ENCODE peak calls at places on chromosomes 7 and 10, in eight cellular contexts. One of them, this sample, is unnamed.

GRCh38 chr10:44465430-44466115 is 80.7 kb upstream of the CXCL12 start:
- DNase-seq in heart left ventricle: no peak
- DNase-seq in cardiac muscle cell: no peak
- DNase-seq in astrocyte: peak
- DNase-seq in fibroblast of mammary gland: no peak
- DNase-seq in AG09319: no peak
- DNase-seq in fibroblast of pulmonary artery: no peak
- DNase-seq in A549: no peak
- DNase-seq in this sample: no peak

GRCh38 chr7:12137283-12137682 is 73.8 kb upstream of the TMEM106B start:
- DNase-seq in AG09319: no peak
- DNase-seq in fibroblast of pulmonary artery: no peak
- DNase-seq in astrocyte: peak
- DNase-seq in heart left ventricle: no peak
- DNase-seq in cardiac muscle cell: no peak
- DNase-seq in fibroblast of mammary gland: no peak
- DNase-seq in A549: no peak
- DNase-seq in this sample: no peak

GRCh38 chr7:83130623-83131545 is 31.8 kb downstream of the PCLO start:
- DNase-seq in astrocyte: peak
- DNase-seq in heart left ventricle: no peak
- DNase-seq in cardiac muscle cell: no peak
- DNase-seq in A549: no peak
- DNase-seq in AG09319: no peak
- DNase-seq in fibroblast of pulmonary artery: no peak
- DNase-seq in fibroblast of mammary gland: no peak
- DNase-seq in this sample: no peak

GRCh38 chr10:129192344-129193128 is 274.5 kb upstream of the MGMT start:
- DNase-seq in heart left ventricle: no peak
- DNase-seq in AG09319: no peak
- DNase-seq in cardiac muscle cell: peak
- DNase-seq in fibroblast of mammary gland: peak
- DNase-seq in astrocyte: no peak
- DNase-seq in fibroblast of pulmonary artery: no peak
- DNase-seq in A549: no peak
- DNase-seq in this sample: no peak

GRCh38 chr10:59954296-59954695 is 47.9 kb upstream of the CCDC6 start:
- DNase-seq in fibroblast of pulmonary artery: peak
- DNase-seq in astrocyte: peak
- DNase-seq in heart left ventricle: no peak
- DNase-seq in fibroblast of mammary gland: peak
- DNase-seq in A549: no peak
- DNase-seq in cardiac muscle cell: peak
- DNase-seq in AG09319: no peak
- DNase-seq in this sample: no peak

GRCh38 chr7:3964980-3965606 is 664.0 kb downstream of the SDK1 start:
- DNase-seq in cardiac muscle cell: no peak
- DNase-seq in A549: no peak
- DNase-seq in fibroblast of mammary gland: no peak
- DNase-seq in fibroblast of pulmonary artery: no peak
- DNase-seq in AG09319: no peak
- DNase-seq in heart left ventricle: no peak
- DNase-seq in astrocyte: no peak
- DNase-seq in this sample: no peak

GRCh38 chr7:122626785-122627184 is 72.1 kb downstream of the RNF133 start:
- DNase-seq in AG09319: no peak
- DNase-seq in A549: no peak
- DNase-seq in cardiac muscle cell: no peak
- DNase-seq in fibroblast of mammary gland: no peak
- DNase-seq in heart left ventricle: no peak
- DNase-seq in astrocyte: no peak
- DNase-seq in fibroblast of pulmonary artery: no peak
- DNase-seq in this sample: no peak

GRCh38 chr7:99928994-99929729 is at the start of gene GJC3:
- DNase-seq in A549: peak
- DNase-seq in fibroblast of pulmonary artery: peak
- DNase-seq in cardiac muscle cell: peak
- DNase-seq in astrocyte: peak
- DNase-seq in heart left ventricle: peak
- DNase-seq in fibroblast of mammary gland: peak
- DNase-seq in AG09319: no peak
- DNase-seq in this sample: no peak

GRCh38 chr7:112204072-112204775 is 2.0 kb downstream of the DOCK4 start:
- DNase-seq in astrocyte: no peak
- DNase-seq in fibroblast of mammary gland: peak
- DNase-seq in AG09319: no peak
- DNase-seq in A549: peak
- DNase-seq in heart left ventricle: no peak
- DNase-seq in fibroblast of pulmonary artery: peak
- DNase-seq in cardiac muscle cell: peak
- DNase-seq in this sample: no peak

DNA sequence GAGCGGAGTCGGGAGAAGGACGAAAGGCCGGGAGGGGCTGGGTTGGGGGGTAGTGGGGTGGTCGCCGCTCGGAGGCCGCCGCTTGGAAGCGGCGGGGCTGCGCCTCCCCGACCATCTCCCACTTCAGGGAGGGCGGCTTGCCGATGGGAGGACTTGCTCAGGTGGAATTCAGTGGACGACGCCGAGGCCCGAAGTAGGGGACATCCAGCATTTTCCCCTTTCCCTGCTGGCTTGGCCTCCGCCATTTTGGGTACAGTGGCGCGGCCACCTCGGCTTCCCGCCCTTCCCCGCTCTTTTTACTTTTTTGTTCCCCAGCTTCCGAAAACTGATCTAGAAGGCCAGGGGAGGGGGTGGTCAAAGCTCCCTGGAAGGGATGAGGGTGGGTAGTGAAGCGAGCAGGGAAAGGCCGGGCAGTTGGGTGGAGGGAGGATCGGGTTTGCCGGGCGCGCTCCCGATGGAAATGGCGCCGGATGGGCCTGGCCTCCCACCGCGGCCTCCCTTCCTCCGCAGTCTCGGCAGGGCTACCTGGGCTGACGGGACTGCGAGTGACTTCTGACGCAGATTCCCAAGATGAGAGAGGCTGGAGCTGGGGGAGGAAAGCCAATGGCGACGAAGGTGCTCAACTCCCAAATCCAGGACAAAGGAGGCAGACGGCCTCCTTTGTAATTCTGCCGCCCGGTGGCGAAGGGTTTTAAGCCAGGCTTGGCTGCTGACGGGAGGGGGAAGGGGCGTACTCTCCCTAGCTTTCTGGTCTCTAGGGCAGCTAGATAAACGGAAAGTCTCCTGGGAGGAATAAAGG is at the start of gene PBLD:
- DNase-seq in fibroblast of mammary gland: peak
- DNase-seq in astrocyte: peak
- DNase-seq in AG09319: peak
- DNase-seq in heart left ventricle: peak
- DNase-seq in A549: peak
- DNase-seq in cardiac muscle cell: peak
- DNase-seq in fibroblast of pulmonary artery: peak
- DNase-seq in this sample: no peak
- TF ChIP-seq CTCF in fibroblast of mammary gland: peak
- TF ChIP-seq CTCF in astrocyte: peak
- TF ChIP-seq CTCF in AG09319: peak
- TF ChIP-seq CTCF in heart left ventricle: peak
- TF ChIP-seq CTCF in A549: peak
- TF ChIP-seq CTCF in cardiac muscle cell: peak
- TF ChIP-seq CTCF in fibroblast of pulmonary artery: peak
- TF ChIP-seq CTCF in this sample: peak

DNA sequence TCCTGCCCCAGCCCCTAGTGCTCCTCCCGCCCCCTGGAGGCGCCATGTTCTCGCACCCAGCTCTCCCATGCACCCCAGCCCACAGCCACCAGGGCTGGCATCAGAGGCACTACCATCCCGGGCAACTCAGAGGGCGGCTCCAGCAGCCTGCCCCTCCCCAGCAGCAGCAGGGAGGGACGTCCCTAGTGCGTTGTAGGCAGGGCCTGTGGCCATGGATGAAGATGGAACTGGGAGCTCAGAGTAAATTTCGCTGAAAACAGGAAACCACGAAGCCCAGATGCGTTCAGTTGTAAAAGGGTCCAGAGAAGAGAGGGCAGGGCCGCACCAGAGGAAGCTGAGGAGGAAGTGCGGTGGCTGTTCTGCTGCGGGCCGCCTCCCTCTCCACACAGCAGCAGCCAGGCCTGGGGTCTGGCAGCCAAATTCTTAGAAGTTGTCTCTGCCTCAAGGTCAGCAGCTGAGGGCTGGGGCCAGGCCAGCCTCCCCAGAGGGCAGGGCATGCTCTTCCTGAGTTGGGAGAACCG is 24.6 kb downstream of the VSIR start:
- DNase-seq in fibroblast of pulmonary artery: no peak
- DNase-seq in astrocyte: no peak
- DNase-seq in heart left ventricle: peak
- DNase-seq in A549: no peak
- DNase-seq in fibroblast of mammary gland: no peak
- DNase-seq in AG09319: no peak
- DNase-seq in cardiac muscle cell: peak
- DNase-seq in this sample: no peak
- TF ChIP-seq CTCF in fibroblast of pulmonary artery: no peak
- TF ChIP-seq CTCF in astrocyte: no peak
- TF ChIP-seq CTCF in heart left ventricle: no peak
- TF ChIP-seq CTCF in A549: no peak
- TF ChIP-seq CTCF in fibroblast of mammary gland: no peak
- TF ChIP-seq CTCF in AG09319: no peak
- TF ChIP-seq CTCF in cardiac muscle cell: no peak
- TF ChIP-seq CTCF in this sample: no peak

GRCh38 chr7:2030475-2031456 is 202.0 kb downstream of the MAD1L1 start:
- DNase-seq in AG09319: no peak
- DNase-seq in fibroblast of mammary gland: no peak
- DNase-seq in fibroblast of pulmonary artery: no peak
- DNase-seq in A549: no peak
- DNase-seq in cardiac muscle cell: no peak
- DNase-seq in astrocyte: no peak
- DNase-seq in heart left ventricle: no peak
- DNase-seq in this sample: no peak

GRCh38 chr7:2031496-2031895 is 201.2 kb downstream of the MAD1L1 start:
- DNase-seq in astrocyte: no peak
- DNase-seq in heart left ventricle: no peak
- DNase-seq in A549: no peak
- DNase-seq in cardiac muscle cell: no peak
- DNase-seq in AG09319: no peak
- DNase-seq in fibroblast of pulmonary artery: no peak
- DNase-seq in fibroblast of mammary gland: no peak
- DNase-seq in this sample: no peak

GRCh38 chr7:2029211-2029905 is 203.4 kb downstream of the MAD1L1 start:
- DNase-seq in fibroblast of mammary gland: no peak
- DNase-seq in heart left ventricle: no peak
- DNase-seq in AG09319: no peak
- DNase-seq in A549: no peak
- DNase-seq in fibroblast of pulmonary artery: no peak
- DNase-seq in astrocyte: no peak
- DNase-seq in cardiac muscle cell: no peak
- DNase-seq in this sample: no peak

GRCh38 chr7:2029936-2030335 is 202.8 kb downstream of the MAD1L1 start:
- DNase-seq in astrocyte: no peak
- DNase-seq in heart left ventricle: no peak
- DNase-seq in cardiac muscle cell: no peak
- DNase-seq in fibroblast of mammary gland: no peak
- DNase-seq in A549: no peak
- DNase-seq in AG09319: no peak
- DNase-seq in fibroblast of pulmonary artery: no peak
- DNase-seq in this sample: no peak

DNA sequence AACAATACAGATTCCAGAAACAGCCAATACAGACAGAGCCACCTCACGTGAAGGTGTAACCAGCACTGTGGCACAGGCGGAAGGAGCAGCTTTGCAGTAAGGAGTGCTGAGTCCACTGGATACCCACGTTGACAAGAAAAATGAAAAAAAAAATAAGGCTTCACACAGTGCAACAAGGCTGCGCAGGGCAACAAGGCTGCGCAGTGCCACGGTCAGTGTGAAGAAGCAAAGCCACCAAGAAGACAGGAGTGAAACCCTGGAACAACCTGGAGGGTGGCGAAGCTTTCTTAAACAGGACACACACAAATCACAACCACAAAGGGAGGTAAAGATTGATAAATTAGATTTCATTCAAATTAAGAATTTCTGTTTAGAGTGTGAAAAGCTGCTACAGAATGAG is 204.0 kb downstream of the MAD1L1 start:
- DNase-seq in AG09319: no peak
- DNase-seq in A549: no peak
- DNase-seq in cardiac muscle cell: no peak
- DNase-seq in heart left ventricle: no peak
- DNase-seq in astrocyte: no peak
- DNase-seq in fibroblast of pulmonary artery: no peak
- DNase-seq in fibroblast of mammary gland: no peak
- DNase-seq in this sample: no peak
- TF ChIP-seq CTCF in AG09319: no peak
- TF ChIP-seq CTCF in A549: no peak
- TF ChIP-seq CTCF in cardiac muscle cell: no peak
- TF ChIP-seq CTCF in heart left ventricle: no peak
- TF ChIP-seq CTCF in astrocyte: no peak
- TF ChIP-seq CTCF in fibroblast of pulmonary artery: no peak
- TF ChIP-seq CTCF in fibroblast of mammary gland: no peak
- TF ChIP-seq CTCF in this sample: no peak

DNA sequence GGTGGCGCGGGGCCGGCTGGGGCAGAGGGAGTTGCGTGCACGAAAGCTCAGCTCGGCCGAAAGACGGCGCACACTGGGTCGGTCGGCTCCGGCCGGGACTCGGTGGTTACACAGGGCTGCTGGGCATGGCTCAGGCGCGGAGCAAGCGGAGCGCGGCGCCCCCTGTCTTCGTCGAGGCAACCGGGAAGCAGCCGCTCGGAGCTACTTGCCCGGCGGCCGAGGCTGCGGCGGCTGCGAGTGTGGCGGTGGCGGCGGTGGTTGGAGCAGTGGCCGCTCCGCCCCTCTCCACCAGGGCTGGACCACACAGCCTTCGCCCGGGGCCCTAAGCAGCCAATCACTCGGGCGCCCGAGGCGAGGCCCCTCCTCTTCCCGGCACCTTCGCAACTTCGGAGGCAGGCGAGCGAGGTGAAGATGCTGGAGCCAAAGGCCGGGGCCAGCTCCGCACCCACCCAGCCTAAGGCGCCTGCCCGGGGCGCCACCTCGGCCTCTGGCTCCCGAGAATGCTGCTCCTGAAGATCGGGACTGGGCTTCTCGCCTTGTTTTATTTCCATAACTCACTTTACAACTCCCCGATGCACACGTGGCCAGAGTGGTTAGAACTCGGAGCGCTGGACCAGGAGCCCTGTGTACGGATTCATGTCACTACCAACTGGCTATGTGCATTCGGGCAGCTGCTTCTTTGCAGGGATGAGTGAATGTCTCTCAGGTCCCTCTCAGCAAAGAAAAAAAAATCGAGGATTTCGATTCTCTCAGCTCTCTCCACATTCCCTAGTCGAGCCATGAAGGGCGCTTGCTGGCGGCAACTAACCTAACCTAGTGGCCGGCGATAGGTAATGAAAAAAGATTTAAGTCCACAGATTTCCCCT is at the start of gene TLL2:
- DNase-seq in fibroblast of mammary gland: peak
- DNase-seq in heart left ventricle: peak
- DNase-seq in cardiac muscle cell: peak
- DNase-seq in astrocyte: peak
- DNase-seq in AG09319: peak
- DNase-seq in fibroblast of pulmonary artery: peak
- DNase-seq in A549: peak
- DNase-seq in this sample: peak
- TF ChIP-seq CTCF in fibroblast of mammary gland: peak
- TF ChIP-seq CTCF in heart left ventricle: peak
- TF ChIP-seq CTCF in cardiac muscle cell: peak
- TF ChIP-seq CTCF in astrocyte: peak
- TF ChIP-seq CTCF in AG09319: peak
- TF ChIP-seq CTCF in fibroblast of pulmonary artery: peak
- TF ChIP-seq CTCF in A549: peak
- TF ChIP-seq CTCF in this sample: peak

GRCh38 chr10:5776150-5776880 is 36.9 kb downstream of the GDI2 start:
- DNase-seq in fibroblast of mammary gland: no peak
- DNase-seq in fibroblast of pulmonary artery: no peak
- DNase-seq in cardiac muscle cell: peak
- DNase-seq in heart left ventricle: no peak
- DNase-seq in astrocyte: peak
- DNase-seq in AG09319: no peak
- DNase-seq in A549: no peak
- DNase-seq in this sample: no peak
- TF ChIP-seq CTCF in fibroblast of mammary gland: peak
- TF ChIP-seq CTCF in fibroblast of pulmonary artery: peak
- TF ChIP-seq CTCF in cardiac muscle cell: peak
- TF ChIP-seq CTCF in heart left ventricle: no peak
- TF ChIP-seq CTCF in astrocyte: peak
- TF ChIP-seq CTCF in AG09319: peak
- TF ChIP-seq CTCF in A549: peak
- TF ChIP-seq CTCF in this sample: no peak

This sample was measured in kidney epithelial cell.